ENCODE peak calls at places on chromosomes 7 and 10, in six cellular contexts. J is CD8-positive, alpha-beta T cell; S is sigmoid colon; Y is thoracic aorta; V is naive thymus-derived CD4-positive, alpha-beta T cell; M is GM12878. L is an unnamed sample. For H3K36me3 and H3K4me1, the result is how much of the 10 kb centered on the place peaks cover.

GRCh38 chr10:77125231-77125630 is 512.4 kb downstream of the KCNMA1 start:
- DNase-seq in J (no peak), S (no peak), Y (no peak), V (no peak), M (no peak), L (no peak)

GRCh38 chr7:128022631-128023532 is 8.4 kb downstream of the LRRC4 start:
- DNase-seq in J (no peak), S (no peak), Y (no peak), V (no peak), M (no peak), L (no peak)

GRCh38 chr7:21939136-21939857 is 6.4 kb downstream of the CDCA7L start:
- DNase-seq in J (no peak), S (no peak), Y (no peak), V (no peak), M (peak), L (no peak)

GRCh38 chr7:121041516-121042148 is 53.1 kb downstream of the CPED1 start:
- DNase-seq in J (no peak), S (no peak), Y (no peak), V (no peak), M (no peak), L (no peak)

GRCh38 chr7:151800391-151800790 is 76.5 kb downstream of the PRKAG2 start:
- DNase-seq in J (no peak), S (no peak), Y (no peak), V (no peak), M (no peak), L (no peak)

GRCh38 chr10:24168258-24169170 is 40.4 kb upstream of the KIAA1217 start:
- DNase-seq in J (no peak), S (no peak), Y (no peak), V (no peak), M (no peak), L (no peak)

GRCh38 chr7:137670521-137671064 is 176.2 kb downstream of the DGKI start:
- DNase-seq in J (no peak), S (no peak), Y (no peak), V (no peak), M (peak), L (no peak)

GRCh38 chr7:26538683-26539082 is 247.0 kb downstream of the SNX10 start:
- DNase-seq in J (no peak), S (no peak), Y (no peak), V (no peak), M (no peak), L (no peak)

GRCh38 chr10:44030132-44030531 is 354.8 kb downstream of the CXCL12 start:
- DNase-seq in J (peak), S (no peak), Y (no peak), V (no peak), M (no peak), L (peak)

GRCh38 chr7:19970514-19970913 is 197.1 kb upstream of the TMEM196 start:
- DNase-seq in J (no peak), S (no peak), Y (no peak), V (no peak), M (no peak), L (no peak)

GRCh38 chr7:80498481-80499349 is 13.1 kb downstream of the GNAT3 start:
- DNase-seq in J (no peak), S (no peak), Y (no peak), V (no peak), M (no peak), L (no peak)

GRCh38 chr10:78905015-78905939 is 163.5 kb upstream of the ZMIZ1 start:
- DNase-seq in J (no peak), S (no peak), Y (no peak), V (no peak), M (no peak), L (no peak)

GRCh38 chr10:88557246-88557645 is 25.9 kb downstream of the RNLS start:
- DNase-seq in J (no peak), S (no peak), Y (no peak), V (no peak), M (no peak), L (no peak)

GRCh38 chr10:113754768-113755167 is 3.3 kb downstream of the PLEKHS1 start:
- DNase-seq in J (no peak), S (no peak), Y (no peak), V (no peak), M (no peak), L (no peak)

GRCh38 chr10:97188234-97188847 is 2.6 kb upstream of the SLIT1 start:
- DNase-seq in J (no peak), S (no peak), Y (no peak), V (no peak), M (no peak), L (no peak)

GRCh38 chr7:82472966-82473365 is 29.4 kb upstream of the CACNA2D1 start:
- DNase-seq in J (no peak), S (no peak), Y (no peak), V (no peak), M (no peak), L (no peak)

GRCh38 chr10:52261362-52261761 is 52.7 kb upstream of the DKK1 start:
- DNase-seq in J (no peak), S (no peak), Y (no peak), V (no peak), M (no peak), L (no peak)

GRCh38 chr10:77835669-77836086 is 90.9 kb downstream of the DLG5 start:
- DNase-seq in J (no peak), S (no peak), Y (no peak), V (no peak), M (no peak), L (no peak)

GRCh38 chr10:77902159-77902558 is 24.4 kb downstream of the DLG5 start:
- DNase-seq in J (no peak), S (no peak), Y (no peak), V (no peak), M (no peak), L (no peak)

GRCh38 chr10:133379152-133379800 is at the start of gene PAOX:
- DNase-seq in J (peak), S (peak), Y (no peak), V (peak), M (no peak), L (peak)

GRCh38 chr7:138129551-138130165 is 53.4 kb downstream of the AKR1D1 start:
- DNase-seq in J (no peak), S (no peak), Y (no peak), V (no peak), M (no peak), L (no peak)

GRCh38 chr7:150978136-150978789 is at the start of gene KCNH2:
- DNase-seq in J (no peak), S (peak), Y (no peak), V (no peak), M (no peak), L (peak)

GRCh38 chr10:62071846-62072281 is 170.4 kb downstream of the ARID5B start:
- DNase-seq in J (no peak), S (no peak), Y (no peak), V (no peak), M (no peak), L (no peak)

GRCh38 chr10:62069452-62070191 is 168.1 kb downstream of the ARID5B start:
- DNase-seq in J (no peak), S (no peak), Y (no peak), V (no peak), M (no peak), L (no peak)

GRCh38 chr10:62072901-62073300 is 171.4 kb downstream of the ARID5B start:
- DNase-seq in J (no peak), S (no peak), Y (no peak), V (no peak), M (no peak), L (no peak)

GRCh38 chr10:62067560-62067959 is 166.1 kb downstream of the ARID5B start:
- DNase-seq in J (no peak), S (no peak), Y (no peak), V (no peak), M (no peak), L (no peak)

DNA sequence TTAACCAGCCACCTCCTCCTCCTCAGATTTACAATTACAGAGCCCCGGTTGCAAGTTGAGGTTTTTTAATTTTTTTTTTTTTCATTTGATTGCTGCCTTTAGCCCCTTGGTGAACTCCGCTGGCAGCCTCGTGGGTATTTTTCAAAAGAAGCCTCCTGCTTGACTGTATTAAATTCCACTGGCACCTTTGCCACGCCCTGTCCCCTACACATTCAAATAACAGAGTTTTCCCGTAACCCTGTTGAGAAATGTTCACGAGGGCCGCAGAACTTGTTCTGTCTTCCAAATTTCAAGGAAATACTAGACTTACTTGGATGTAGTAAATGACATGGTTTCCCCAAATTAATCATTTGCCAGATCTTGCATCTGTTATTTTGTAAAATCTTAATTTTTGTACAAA is 167.0 kb downstream of the ARID5B start:
- DNase-seq in J (no peak), S (no peak), Y (no peak), V (no peak), M (no peak), L (no peak)
- H3K36me3 ChIP-seq in J (under half), S (under half), Y (under half), V (under half), M (under half), L (under half)

GRCh38 chr7:148700693-148701092 is 2.0 kb downstream of the CUL1 start:
- DNase-seq in J (peak), S (no peak), Y (no peak), V (peak), M (no peak), L (peak)
- H3K4me1 ChIP-seq in J (half or more), S (half or more), Y (half or more), V (under half), M (under half), L (half or more)

DNA sequence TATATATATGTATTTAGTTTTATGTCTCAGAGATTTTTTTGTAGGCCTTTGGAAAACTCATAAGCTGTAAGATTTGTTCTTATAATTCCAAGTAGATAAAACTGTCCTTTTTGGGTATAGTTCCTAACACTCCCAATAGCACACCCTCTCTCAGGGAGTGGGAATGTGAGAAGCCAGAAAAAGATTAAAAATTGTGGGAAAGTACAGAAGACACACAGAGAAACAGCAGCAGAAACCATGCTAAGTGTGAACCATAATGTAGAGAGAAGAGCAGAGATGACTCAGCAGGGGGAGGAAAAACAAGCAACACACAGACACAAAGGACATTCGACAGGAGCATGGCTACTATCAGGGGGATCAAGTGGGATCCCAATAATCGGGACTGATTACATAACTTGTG is 401.6 kb downstream of the MAGI2 start:
- DNase-seq in J (no peak), S (no peak), Y (no peak), V (no peak), M (no peak), L (no peak)
- H3K27ac ChIP-seq in J (no peak), S (no peak), Y (no peak), V (no peak), M (no peak), L (no peak)

GRCh38 chr7:158743219-158743618 is 38.6 kb upstream of the NCAPG2 start:
- DNase-seq in J (no peak), S (no peak), Y (no peak), V (no peak), M (no peak), L (no peak)
- H3K36me3 ChIP-seq in J (half or more), S (under half), Y (half or more), V (half or more), M (under half), L (half or more)

DNA sequence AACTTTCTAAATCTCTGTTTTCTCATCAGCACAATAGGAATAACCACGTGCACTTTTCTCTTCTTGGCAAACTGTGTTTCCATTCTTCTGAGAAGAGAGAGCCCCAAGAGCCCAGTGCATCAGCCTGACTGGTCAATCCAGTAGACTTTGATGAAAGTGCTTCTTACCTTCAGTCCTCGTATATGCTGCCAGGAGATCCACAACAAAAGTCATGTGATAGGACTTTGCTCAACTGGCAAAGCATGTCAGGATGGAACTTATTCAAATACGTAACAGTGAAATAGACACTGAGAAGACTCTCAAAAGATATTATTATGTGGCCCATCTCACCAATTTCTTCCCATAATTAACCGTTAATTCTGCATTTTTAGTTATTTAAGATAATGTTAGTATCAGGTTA is 1031.5 kb upstream of the LRRTM3 start:
- DNase-seq in J (no peak), S (no peak), Y (no peak), V (no peak), M (no peak), L (no peak)
- H3K4me1 ChIP-seq in J (under half), S (under half), Y (under half), V (under half), M (under half), L (under half)

DNA sequence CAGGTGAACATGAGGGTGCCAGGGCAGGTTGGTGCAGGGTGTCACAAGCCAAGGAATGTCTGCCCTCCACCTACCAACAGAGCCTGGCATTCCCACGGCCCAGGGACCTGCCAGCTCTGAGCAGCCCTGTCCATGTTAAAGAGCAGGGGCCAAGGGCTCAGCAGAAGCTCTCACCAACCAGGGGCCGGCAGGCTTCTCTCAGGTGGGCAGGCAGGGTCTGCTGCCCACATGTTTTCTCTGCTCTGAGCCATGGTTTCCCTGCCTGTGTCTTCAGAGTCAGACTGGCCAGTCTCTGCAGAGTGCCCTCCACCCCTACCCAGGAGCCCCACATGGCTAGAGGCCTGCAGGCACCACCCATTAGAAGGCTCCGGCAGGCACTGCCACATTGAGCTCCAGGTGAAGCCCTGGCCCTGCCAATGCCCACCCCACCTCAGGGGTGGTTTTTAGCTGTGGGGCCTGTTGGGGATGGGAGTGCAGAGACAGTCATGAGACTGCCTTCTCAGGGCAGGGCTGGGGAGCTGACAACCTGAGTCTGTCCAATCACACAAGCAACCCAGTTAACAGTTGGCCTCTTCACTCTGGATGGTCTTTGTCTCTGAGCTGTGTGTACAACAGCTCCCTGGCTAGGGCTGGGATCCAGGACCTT is 135.9 kb downstream of the ARHGAP22 start:
- DNase-seq in J (no peak), S (peak), Y (no peak), V (no peak), M (no peak), L (no peak)
- H3K27ac ChIP-seq in J (no peak), S (no peak), Y (no peak), V (no peak), M (no peak), L (no peak)

GRCh38 chr10:132076578-132077081 is 10.9 kb downstream of the JAKMIP3 start:
- DNase-seq in J (no peak), S (no peak), Y (no peak), V (no peak), M (no peak), L (no peak)

GRCh38 chr10:132075909-132076577 is 10.3 kb downstream of the JAKMIP3 start:
- DNase-seq in J (no peak), S (no peak), Y (no peak), V (no peak), M (no peak), L (no peak)

GRCh38 chr10:132077091-132077490 is 11.3 kb downstream of the JAKMIP3 start:
- DNase-seq in J (no peak), S (no peak), Y (no peak), V (no peak), M (no peak), L (no peak)

GRCh38 chr10:132078746-132079345 is 13.1 kb downstream of the JAKMIP3 start:
- DNase-seq in J (no peak), S (no peak), Y (no peak), V (no peak), M (no peak), L (no peak)
- H3K36me3 ChIP-seq in J (under half), S (under half), Y (under half), V (under half), M (under half), L (under half)

DNA sequence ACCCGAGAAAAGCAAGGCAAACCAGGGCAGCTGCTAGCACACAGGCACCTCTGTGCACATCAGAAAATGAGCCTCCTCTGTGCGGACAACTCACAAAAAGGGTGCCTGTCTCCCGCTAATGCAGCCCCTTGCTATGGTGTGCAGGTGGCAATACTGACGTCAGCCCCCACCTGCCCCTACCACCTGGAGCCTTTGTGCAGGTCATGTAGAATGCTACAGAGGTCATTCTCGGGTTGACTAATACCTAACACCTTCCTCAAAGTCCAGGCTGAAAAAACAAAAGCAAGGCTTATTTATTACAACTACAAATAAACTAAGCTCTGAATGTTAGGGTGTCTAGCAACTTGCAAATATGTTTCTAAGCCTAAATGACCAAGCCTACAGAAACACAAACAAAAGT is 13.9 kb downstream of the PIP4K2A start:
- DNase-seq in J (no peak), S (no peak), Y (no peak), V (no peak), M (no peak), L (peak)
- H3K4me1 ChIP-seq in J (half or more), S (half or more), Y (half or more), V (half or more), M (half or more), L (half or more)

GRCh38 chr10:117652228-117653169 is 110.0 kb downstream of the EMX2 start:
- DNase-seq in J (no peak), S (no peak), Y (no peak), V (no peak), M (no peak), L (no peak)

GRCh38 chr10:117656385-117657367 is 114.1 kb downstream of the EMX2 start:
- DNase-seq in J (no peak), S (no peak), Y (no peak), V (no peak), M (peak), L (no peak)

GRCh38 chr10:117654105-117654504 is 111.6 kb downstream of the EMX2 start:
- DNase-seq in J (no peak), S (no peak), Y (no peak), V (no peak), M (peak), L (no peak)

GRCh38 chr10:117651121-117651520 is 108.6 kb downstream of the EMX2 start:
- DNase-seq in J (no peak), S (no peak), Y (no peak), V (no peak), M (no peak), L (no peak)

GRCh38 chr10:117653170-117653515 is 110.6 kb downstream of the EMX2 start:
- DNase-seq in J (no peak), S (no peak), Y (no peak), V (no peak), M (peak), L (no peak)
- H3K27ac ChIP-seq in J (no peak), S (no peak), Y (no peak), V (no peak), M (peak), L (no peak)

GRCh38 chr10:5782174-5782573 is 31.1 kb downstream of the GDI2 start:
- DNase-seq in J (no peak), S (no peak), Y (no peak), V (no peak), M (no peak), L (no peak)
- H3K36me3 ChIP-seq in J (under half), S (under half), Y (under half), V (under half), M (under half), L (under half)